ENCODE peak calls at places on chromosomes 7 and 10, in seven cellular contexts. I, M, J, Y, H, V and F are unnamed samples.

GRCh38 chr10:3735175-3735574 is 49.8 kb downstream of the KLF6 start:
- DNase-seq in I (no peak), M (no peak), J (no peak), Y (no peak), H (no peak), V (no peak), F (no peak)

GRCh38 chr7:68155676-68156075 is 1159.0 kb downstream of the TYW1 start:
- DNase-seq in I (no peak), M (no peak), J (no peak), Y (no peak), H (no peak), V (no peak), F (no peak)

GRCh38 chr7:151876112-151876898 is 610 bp downstream of the PRKAG2 start:
- DNase-seq in I (no peak), M (peak), J (peak), Y (peak), H (peak), V (peak), F (peak)

GRCh38 chr7:45978010-45978681 is 57.1 kb upstream of the IGFBP3 start:
- DNase-seq in I (peak), M (peak), J (no peak), Y (no peak), H (peak), V (peak), F (peak)

GRCh38 chr10:53990799-53991238 is 810.2 kb downstream of the PCDH15 start:
- DNase-seq in I (no peak), M (no peak), J (no peak), Y (no peak), H (no peak), V (no peak), F (no peak)

GRCh38 chr10:69766161-69766910 is 35.4 kb upstream of the COL13A1 start:
- DNase-seq in I (no peak), M (peak), J (peak), Y (no peak), H (no peak), V (peak), F (peak)

GRCh38 chr7:131027287-131027773 is 293.3 kb upstream of the KLF14 start:
- DNase-seq in I (peak), M (peak), J (peak), Y (no peak), H (peak), V (peak), F (peak)

GRCh38 chr7:108497082-108497725 is 28.7 kb downstream of the PNPLA8 start:
- DNase-seq in I (peak), M (peak), J (no peak), Y (no peak), H (peak), V (peak), F (peak)

GRCh38 chr7:23941551-23941950 is 231.5 kb downstream of the STK31 start:
- DNase-seq in I (no peak), M (no peak), J (no peak), Y (no peak), H (no peak), V (no peak), F (no peak)

GRCh38 chr7:142066536-142066935 is 45.0 kb upstream of the MGAM2 start:
- DNase-seq in I (no peak), M (no peak), J (no peak), Y (no peak), H (no peak), V (no peak), F (no peak)

GRCh38 chr10:48194830-48195229 is 79.7 kb downstream of the FRMPD2 start:
- DNase-seq in I (no peak), M (no peak), J (no peak), Y (no peak), H (no peak), V (no peak), F (no peak)

GRCh38 chr7:20834656-20835055 is 48.0 kb upstream of the SP8 start:
- DNase-seq in I (no peak), M (no peak), J (no peak), Y (no peak), H (no peak), V (peak), F (no peak)

GRCh38 chr7:40800771-40801170 is 666.0 kb downstream of the SUGCT start:
- DNase-seq in I (no peak), M (no peak), J (peak), Y (no peak), H (no peak), V (no peak), F (no peak)

GRCh38 chr10:14377591-14377990 is 46.9 kb upstream of the FRMD4A start:
- DNase-seq in I (no peak), M (no peak), J (no peak), Y (no peak), H (no peak), V (no peak), F (no peak)

GRCh38 chr7:151432658-151433521 is 7.1 kb downstream of the CRYGN start:
- DNase-seq in I (no peak), M (no peak), J (no peak), Y (peak), H (no peak), V (no peak), F (no peak)

GRCh38 chr7:31160956-31161355 is 108.8 kb downstream of the ADCYAP1R1 start:
- DNase-seq in I (no peak), M (no peak), J (no peak), Y (no peak), H (no peak), V (no peak), F (no peak)

GRCh38 chr10:124562425-124563060 is 100.9 kb downstream of the LHPP start:
- DNase-seq in I (no peak), M (peak), J (no peak), Y (no peak), H (no peak), V (peak), F (no peak)

GRCh38 chr7:28988818-28989595 is 30.9 kb upstream of the TRIL start:
- DNase-seq in I (peak), M (peak), J (no peak), Y (no peak), H (no peak), V (peak), F (peak)

GRCh38 chr7:104656467-104656866 is 328.1 kb downstream of the LHFPL3 start:
- DNase-seq in I (no peak), M (no peak), J (no peak), Y (no peak), H (no peak), V (peak), F (no peak)

GRCh38 chr10:124878457-124878739 is 63.5 kb upstream of the ZRANB1 start:
- DNase-seq in I (no peak), M (no peak), J (no peak), Y (no peak), H (no peak), V (no peak), F (no peak)

GRCh38 chr7:134834689-134835462 is 55.4 kb downstream of the CALD1 start:
- DNase-seq in I (peak), M (no peak), J (no peak), Y (no peak), H (no peak), V (no peak), F (peak)

GRCh38 chr7:6589829-6590644 is at the start of gene INTS15:
- DNase-seq in I (peak), M (peak), J (peak), Y (peak), H (peak), V (peak), F (peak)

GRCh38 chr10:73113543-73113942 is 3.3 kb downstream of the NUDT13 start:
- DNase-seq in I (no peak), M (peak), J (no peak), Y (no peak), H (no peak), V (peak), F (peak)

GRCh38 chr10:78752708-78753107 is 316.1 kb upstream of the ZMIZ1 start:
- DNase-seq in I (no peak), M (no peak), J (no peak), Y (no peak), H (peak), V (no peak), F (no peak)

DNA sequence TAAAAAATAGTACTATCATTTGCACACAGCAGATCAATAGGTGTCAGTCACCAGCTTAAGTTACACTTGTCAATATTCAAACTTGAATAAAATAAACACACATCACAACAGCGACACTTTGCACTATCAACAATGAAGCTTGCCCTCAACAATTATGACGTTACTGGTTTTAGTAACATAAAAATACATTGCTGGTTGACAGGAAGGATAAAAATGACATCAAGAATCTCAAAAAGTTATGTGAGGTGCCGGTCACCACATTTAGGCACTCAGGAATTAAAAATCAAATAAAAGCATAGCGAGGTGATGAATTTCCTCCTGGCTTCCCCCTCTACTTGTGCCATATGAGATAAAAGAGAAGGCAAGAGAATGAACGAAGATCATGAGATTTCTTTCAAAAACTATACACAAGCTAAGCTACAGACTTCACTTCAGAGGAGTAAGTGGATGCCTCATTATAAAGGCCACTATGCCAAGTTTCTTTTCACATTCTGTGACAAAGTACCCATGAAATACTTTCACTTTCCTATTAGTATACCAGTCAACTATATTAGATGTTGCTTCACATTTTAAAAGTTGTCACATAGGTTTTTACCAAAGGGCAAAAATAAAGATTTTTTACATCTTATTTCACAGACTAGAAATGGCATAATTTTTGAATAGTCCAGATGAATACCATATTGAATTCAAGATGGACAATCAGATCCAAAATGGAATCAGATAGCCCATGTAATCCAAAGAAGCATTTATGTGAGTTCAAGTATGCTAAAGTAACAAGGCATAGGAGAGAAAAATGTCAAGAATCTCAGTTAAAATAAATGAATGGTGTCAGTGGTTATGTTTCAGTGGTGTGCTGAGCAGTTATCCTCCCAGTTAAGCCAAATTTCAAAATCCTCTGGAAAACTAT is 3.6 kb downstream of the CCDC71L start:
- DNase-seq in I (peak), M (no peak), J (no peak), Y (no peak), H (no peak), V (peak), F (peak)
- H3K4me3 ChIP-seq in I (no peak), M (peak), J (no peak), Y (no peak), H (no peak), V (peak), F (peak)

DNA sequence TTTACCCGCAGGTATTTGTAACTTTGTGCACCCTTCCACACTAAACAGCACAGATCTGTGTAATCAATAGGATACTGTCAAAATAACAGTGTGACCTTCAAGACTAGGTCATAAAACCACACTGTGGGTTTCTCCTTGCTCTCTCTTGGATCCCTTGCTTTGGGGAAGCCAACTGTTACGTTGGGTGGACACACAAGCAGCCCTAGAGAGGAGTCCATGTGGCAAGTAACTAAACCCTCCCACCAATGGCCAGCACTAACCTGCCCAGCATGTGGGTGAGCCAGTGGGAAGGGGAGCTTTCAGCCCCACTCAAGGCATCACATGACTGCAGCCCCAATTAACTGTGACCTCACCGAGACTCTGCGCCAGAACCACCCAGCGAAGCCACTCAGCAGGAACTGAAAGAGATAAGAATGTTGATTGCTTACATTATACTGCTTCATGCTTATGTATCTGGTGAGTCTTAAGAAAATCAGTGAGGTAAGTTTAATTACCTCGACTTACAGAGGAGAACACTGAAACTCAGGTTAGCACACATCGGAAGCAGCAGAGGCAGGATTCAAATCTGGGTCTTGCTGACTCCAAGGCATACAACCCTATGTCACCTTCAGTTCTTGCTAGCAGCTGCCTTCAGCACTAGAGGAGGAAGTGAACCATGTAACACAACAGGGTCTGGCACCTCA is 9.4 kb upstream of the ZC3HAV1 start:
- DNase-seq in I (peak), M (no peak), J (no peak), Y (no peak), H (no peak), V (no peak), F (peak)
- H3K4me3 ChIP-seq in I (no peak), M (no peak), J (no peak), Y (no peak), H (peak), V (no peak), F (no peak)

GRCh38 chr10:132069122-132069848 is 3.5 kb downstream of the JAKMIP3 start:
- DNase-seq in I (no peak), M (no peak), J (no peak), Y (no peak), H (no peak), V (no peak), F (no peak)
- H3K4me3 ChIP-seq in I (no peak), M (no peak), J (no peak), Y (no peak), H (no peak), V (no peak), F (no peak)

DNA sequence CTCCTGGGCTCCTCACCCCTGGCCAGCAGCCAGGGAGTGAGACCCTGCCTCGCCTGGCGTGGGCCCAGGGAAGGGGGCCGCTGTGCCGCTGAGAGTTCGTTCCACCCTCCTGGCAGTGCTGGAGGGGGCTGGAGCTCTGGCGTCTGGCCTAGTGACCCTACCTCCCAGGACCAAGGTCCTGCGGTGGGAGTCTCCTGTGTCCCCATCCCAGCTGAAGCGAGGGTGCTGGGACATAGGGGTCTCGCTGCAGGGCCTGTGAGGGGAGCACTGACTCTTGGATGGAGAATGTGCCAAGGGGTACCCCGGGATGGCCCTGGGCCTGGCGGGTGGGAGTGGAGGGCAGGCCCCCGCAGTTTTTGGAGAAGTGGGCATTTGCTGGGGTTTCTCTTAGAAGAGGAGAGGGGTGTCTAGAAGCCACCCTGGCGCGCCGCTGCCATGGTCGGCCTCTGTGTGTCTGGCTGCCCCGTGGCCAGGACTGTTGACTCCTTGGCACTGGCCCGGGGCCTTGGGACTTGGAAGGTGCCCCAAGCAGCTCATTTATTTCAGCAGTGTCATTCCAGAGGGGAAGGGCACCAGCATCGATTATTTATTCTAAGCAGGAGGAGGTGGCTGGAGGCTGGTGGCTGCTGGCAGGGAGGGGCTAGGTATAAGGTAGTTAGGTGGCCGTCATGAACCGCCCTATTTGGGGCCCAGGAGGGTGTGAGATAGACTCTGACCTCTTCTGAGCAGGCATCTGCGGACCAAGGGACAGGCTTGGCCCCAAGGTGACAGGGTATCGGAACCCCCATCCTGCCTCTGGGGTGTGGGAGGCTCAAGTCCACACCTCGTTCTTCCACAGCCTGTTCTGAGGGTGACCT is 1.5 kb downstream of the GTF2IRD1 start:
- DNase-seq in I (no peak), M (no peak), J (peak), Y (peak), H (no peak), V (peak), F (no peak)
- H3K4me3 ChIP-seq in I (peak), M (peak), J (peak), Y (peak), H (no peak), V (peak), F (peak)